ENCODE peak calls at places on chromosomes 3 and 15, in six cellular contexts. One of them, this sample, is unnamed.

GRCh38 chr3:29071077-29071634 is 209.7 kb upstream of the RBMS3 start:
- DNase-seq in ascending aorta: no peak
- DNase-seq in tibial artery: no peak
- DNase-seq in GM06990: no peak
- DNase-seq in gastrocnemius medialis: no peak
- DNase-seq in choroid plexus epithelial cell: no peak
- DNase-seq in this sample: no peak

GRCh38 chr3:144187531-144188230 is 216.1 kb downstream of the DIPK2A start:
- DNase-seq in ascending aorta: no peak
- DNase-seq in GM06990: no peak
- DNase-seq in choroid plexus epithelial cell: peak
- DNase-seq in gastrocnemius medialis: no peak
- DNase-seq in tibial artery: no peak
- DNase-seq in this sample: no peak

GRCh38 chr3:9301091-9301490 is 51.6 kb upstream of the SRGAP3 start:
- DNase-seq in ascending aorta: no peak
- DNase-seq in gastrocnemius medialis: no peak
- DNase-seq in GM06990: no peak
- DNase-seq in choroid plexus epithelial cell: no peak
- DNase-seq in tibial artery: no peak
- DNase-seq in this sample: no peak

GRCh38 chr15:25859838-25860645 is 3.1 kb downstream of the ATP10A start:
- DNase-seq in ascending aorta: peak
- DNase-seq in choroid plexus epithelial cell: no peak
- DNase-seq in GM06990: no peak
- DNase-seq in gastrocnemius medialis: no peak
- DNase-seq in tibial artery: peak
- DNase-seq in this sample: no peak

GRCh38 chr15:63255485-63255990 is 21.9 kb upstream of the APH1B start:
- DNase-seq in choroid plexus epithelial cell: no peak
- DNase-seq in ascending aorta: no peak
- DNase-seq in gastrocnemius medialis: no peak
- DNase-seq in GM06990: no peak
- DNase-seq in tibial artery: no peak
- DNase-seq in this sample: no peak

GRCh38 chr15:48954538-48954937 is 9.2 kb downstream of the SHC4 start:
- DNase-seq in GM06990: no peak
- DNase-seq in choroid plexus epithelial cell: peak
- DNase-seq in ascending aorta: peak
- DNase-seq in gastrocnemius medialis: no peak
- DNase-seq in tibial artery: no peak
- DNase-seq in this sample: no peak

GRCh38 chr3:188947401-188947982 is 224.3 kb upstream of the TPRG1 start:
- DNase-seq in GM06990: no peak
- DNase-seq in choroid plexus epithelial cell: peak
- DNase-seq in ascending aorta: peak
- DNase-seq in tibial artery: peak
- DNase-seq in gastrocnemius medialis: peak
- DNase-seq in this sample: peak

GRCh38 chr3:99867594-99868437 is 50.2 kb downstream of the CMSS1 start:
- DNase-seq in GM06990: no peak
- DNase-seq in tibial artery: no peak
- DNase-seq in ascending aorta: no peak
- DNase-seq in gastrocnemius medialis: no peak
- DNase-seq in choroid plexus epithelial cell: peak
- DNase-seq in this sample: no peak

GRCh38 chr3:175620532-175620931 is 761.4 kb downstream of the NAALADL2 start:
- DNase-seq in GM06990: no peak
- DNase-seq in ascending aorta: no peak
- DNase-seq in choroid plexus epithelial cell: no peak
- DNase-seq in tibial artery: no peak
- DNase-seq in gastrocnemius medialis: no peak
- DNase-seq in this sample: no peak

GRCh38 chr3:62718515-62719320 is 156.5 kb downstream of the CADPS start:
- DNase-seq in gastrocnemius medialis: no peak
- DNase-seq in ascending aorta: no peak
- DNase-seq in GM06990: no peak
- DNase-seq in tibial artery: no peak
- DNase-seq in choroid plexus epithelial cell: no peak
- DNase-seq in this sample: no peak

GRCh38 chr3:108345492-108346205 is 49.3 kb downstream of the HHLA2 start:
- DNase-seq in ascending aorta: no peak
- DNase-seq in GM06990: no peak
- DNase-seq in choroid plexus epithelial cell: peak
- DNase-seq in tibial artery: no peak
- DNase-seq in gastrocnemius medialis: no peak
- DNase-seq in this sample: no peak

GRCh38 chr15:38758001-38758400 is 193.4 kb upstream of the RASGRP1 start:
- DNase-seq in choroid plexus epithelial cell: peak
- DNase-seq in tibial artery: no peak
- DNase-seq in GM06990: no peak
- DNase-seq in gastrocnemius medialis: no peak
- DNase-seq in ascending aorta: no peak
- DNase-seq in this sample: no peak

GRCh38 chr3:181694805-181695660 is 16.7 kb upstream of the SOX2 start:
- DNase-seq in gastrocnemius medialis: peak
- DNase-seq in GM06990: no peak
- DNase-seq in ascending aorta: peak
- DNase-seq in tibial artery: peak
- DNase-seq in choroid plexus epithelial cell: no peak
- DNase-seq in this sample: peak

GRCh38 chr3:168267179-168267578 is 171.5 kb upstream of the GOLIM4 start:
- DNase-seq in tibial artery: no peak
- DNase-seq in GM06990: no peak
- DNase-seq in ascending aorta: no peak
- DNase-seq in gastrocnemius medialis: no peak
- DNase-seq in choroid plexus epithelial cell: no peak
- DNase-seq in this sample: no peak

GRCh38 chr3:165206454-165207266 is 10.5 kb upstream of the SLITRK3 start:
- DNase-seq in GM06990: peak
- DNase-seq in choroid plexus epithelial cell: peak
- DNase-seq in tibial artery: peak
- DNase-seq in ascending aorta: peak
- DNase-seq in gastrocnemius medialis: peak
- DNase-seq in this sample: peak

GRCh38 chr3:115341208-115341607 is 194.1 kb upstream of the ZBTB20 start:
- DNase-seq in ascending aorta: no peak
- DNase-seq in tibial artery: no peak
- DNase-seq in choroid plexus epithelial cell: peak
- DNase-seq in GM06990: no peak
- DNase-seq in gastrocnemius medialis: no peak
- DNase-seq in this sample: no peak

GRCh38 chr15:23069496-23070166 is 30.3 kb upstream of the TUBGCP5 start:
- DNase-seq in choroid plexus epithelial cell: no peak
- DNase-seq in gastrocnemius medialis: no peak
- DNase-seq in tibial artery: no peak
- DNase-seq in ascending aorta: no peak
- DNase-seq in GM06990: no peak
- DNase-seq in this sample: no peak

GRCh38 chr3:32919920-32920319 is 31.5 kb upstream of the CCR4 start:
- DNase-seq in tibial artery: no peak
- DNase-seq in choroid plexus epithelial cell: no peak
- DNase-seq in gastrocnemius medialis: no peak
- DNase-seq in ascending aorta: no peak
- DNase-seq in GM06990: no peak
- DNase-seq in this sample: no peak

GRCh38 chr3:74691946-74692345 is 77.5 kb upstream of the CNTN3 start:
- DNase-seq in choroid plexus epithelial cell: no peak
- DNase-seq in gastrocnemius medialis: no peak
- DNase-seq in GM06990: no peak
- DNase-seq in tibial artery: no peak
- DNase-seq in ascending aorta: no peak
- DNase-seq in this sample: no peak

GRCh38 chr3:191774485-191774884 is 313.5 kb downstream of the PYDC2 start:
- DNase-seq in tibial artery: no peak
- DNase-seq in GM06990: no peak
- DNase-seq in ascending aorta: no peak
- DNase-seq in gastrocnemius medialis: no peak
- DNase-seq in choroid plexus epithelial cell: peak
- DNase-seq in this sample: no peak

GRCh38 chr3:14818804-14819500 is at the start of gene FGD5:
- DNase-seq in choroid plexus epithelial cell: no peak
- DNase-seq in ascending aorta: no peak
- DNase-seq in GM06990: no peak
- DNase-seq in tibial artery: no peak
- DNase-seq in gastrocnemius medialis: no peak
- DNase-seq in this sample: no peak

GRCh38 chr15:69478259-69478687 is 25.7 kb downstream of the RPLP1 start:
- DNase-seq in tibial artery: no peak
- DNase-seq in gastrocnemius medialis: no peak
- DNase-seq in ascending aorta: peak
- DNase-seq in GM06990: no peak
- DNase-seq in choroid plexus epithelial cell: peak
- DNase-seq in this sample: peak

GRCh38 chr3:157110761-157111238 is 49.1 kb downstream of the CCNL1 start:
- DNase-seq in tibial artery: no peak
- DNase-seq in GM06990: no peak
- DNase-seq in ascending aorta: no peak
- DNase-seq in choroid plexus epithelial cell: no peak
- DNase-seq in gastrocnemius medialis: no peak
- DNase-seq in this sample: no peak

GRCh38 chr3:146838221-146838620 is 233.1 kb upstream of the PLSCR5 start:
- DNase-seq in gastrocnemius medialis: no peak
- DNase-seq in tibial artery: no peak
- DNase-seq in choroid plexus epithelial cell: no peak
- DNase-seq in ascending aorta: no peak
- DNase-seq in GM06990: no peak
- DNase-seq in this sample: no peak

GRCh38 chr3:71245971-71246860 is 337.3 kb downstream of the FOXP1 start:
- DNase-seq in tibial artery: no peak
- DNase-seq in ascending aorta: peak
- DNase-seq in gastrocnemius medialis: no peak
- DNase-seq in GM06990: no peak
- DNase-seq in choroid plexus epithelial cell: no peak
- DNase-seq in this sample: no peak

GRCh38 chr3:54654776-54655175 is 273.1 kb downstream of the LRTM1 start:
- DNase-seq in ascending aorta: no peak
- DNase-seq in tibial artery: no peak
- DNase-seq in gastrocnemius medialis: no peak
- DNase-seq in GM06990: no peak
- DNase-seq in choroid plexus epithelial cell: no peak
- DNase-seq in this sample: no peak

GRCh38 chr3:2856062-2856792 is 253.9 kb downstream of the IL5RA start:
- DNase-seq in gastrocnemius medialis: no peak
- DNase-seq in GM06990: no peak
- DNase-seq in choroid plexus epithelial cell: no peak
- DNase-seq in tibial artery: no peak
- DNase-seq in ascending aorta: no peak
- DNase-seq in this sample: no peak

GRCh38 chr3:30680789-30681188 is 74.4 kb downstream of the TGFBR2 start:
- DNase-seq in tibial artery: no peak
- DNase-seq in GM06990: no peak
- DNase-seq in choroid plexus epithelial cell: peak
- DNase-seq in gastrocnemius medialis: no peak
- DNase-seq in ascending aorta: no peak
- DNase-seq in this sample: peak

GRCh38 chr3:112817271-112817670 is 29.4 kb downstream of the CD200R1L start:
- DNase-seq in choroid plexus epithelial cell: peak
- DNase-seq in ascending aorta: no peak
- DNase-seq in tibial artery: no peak
- DNase-seq in gastrocnemius medialis: no peak
- DNase-seq in GM06990: no peak
- DNase-seq in this sample: no peak

GRCh38 chr15:67253103-67253502 is 1.4 kb downstream of the AAGAB start:
- DNase-seq in choroid plexus epithelial cell: no peak
- DNase-seq in ascending aorta: no peak
- DNase-seq in GM06990: no peak
- DNase-seq in tibial artery: no peak
- DNase-seq in gastrocnemius medialis: no peak
- DNase-seq in this sample: no peak

GRCh38 chr15:67251318-67251717 is 3.1 kb downstream of the AAGAB start:
- DNase-seq in ascending aorta: no peak
- DNase-seq in tibial artery: no peak
- DNase-seq in choroid plexus epithelial cell: peak
- DNase-seq in GM06990: no peak
- DNase-seq in gastrocnemius medialis: no peak
- DNase-seq in this sample: no peak

GRCh38 chr15:67253517-67254237 is 784 bp downstream of the AAGAB start:
- DNase-seq in GM06990: no peak
- DNase-seq in choroid plexus epithelial cell: peak
- DNase-seq in tibial artery: no peak
- DNase-seq in gastrocnemius medialis: no peak
- DNase-seq in ascending aorta: no peak
- DNase-seq in this sample: no peak

GRCh38 chr15:67256051-67256450 is 1.5 kb downstream of the IQCH start:
- DNase-seq in ascending aorta: no peak
- DNase-seq in gastrocnemius medialis: no peak
- DNase-seq in choroid plexus epithelial cell: no peak
- DNase-seq in tibial artery: no peak
- DNase-seq in GM06990: no peak
- DNase-seq in this sample: no peak

GRCh38 chr15:67254238-67255175 is at the start of the genes AAGAB and IQCH:
- DNase-seq in ascending aorta: peak
- DNase-seq in gastrocnemius medialis: peak
- DNase-seq in GM06990: peak
- DNase-seq in tibial artery: peak
- DNase-seq in choroid plexus epithelial cell: peak
- DNase-seq in this sample: peak
- TF ChIP-seq CTCF in ascending aorta: no peak
- TF ChIP-seq CTCF in gastrocnemius medialis: no peak
- TF ChIP-seq CTCF in GM06990: no peak
- TF ChIP-seq CTCF in tibial artery: no peak
- TF ChIP-seq CTCF in choroid plexus epithelial cell: no peak
- TF ChIP-seq CTCF in this sample: no peak

DNA sequence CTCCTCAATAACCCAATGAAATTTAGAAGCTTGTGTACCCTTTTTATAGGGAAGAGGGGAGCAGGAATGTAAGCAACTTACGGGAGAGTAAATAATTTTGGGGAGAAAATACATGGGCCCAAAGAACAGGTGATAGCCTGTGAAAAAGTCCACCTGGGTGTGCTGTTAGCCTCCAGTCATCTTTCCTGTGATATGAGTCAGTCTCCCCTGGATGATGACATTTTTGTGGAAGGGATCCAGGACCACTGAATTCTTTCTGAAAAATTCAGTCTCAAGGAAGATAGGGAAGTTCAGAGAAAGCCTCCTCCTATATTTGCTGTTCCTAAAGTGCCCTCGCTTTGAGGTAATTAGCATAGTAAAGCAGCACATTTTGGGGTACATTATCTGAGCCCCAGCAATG is 149.8 kb downstream of the SQOR start:
- DNase-seq in GM06990: no peak
- DNase-seq in gastrocnemius medialis: no peak
- DNase-seq in choroid plexus epithelial cell: no peak
- DNase-seq in ascending aorta: no peak
- DNase-seq in tibial artery: no peak
- DNase-seq in this sample: no peak
- TF ChIP-seq CTCF in GM06990: no peak
- TF ChIP-seq CTCF in gastrocnemius medialis: no peak
- TF ChIP-seq CTCF in choroid plexus epithelial cell: no peak
- TF ChIP-seq CTCF in ascending aorta: no peak
- TF ChIP-seq CTCF in tibial artery: no peak
- TF ChIP-seq CTCF in this sample: no peak

GRCh38 chr3:38707730-38708129 is 58.2 kb upstream of the SCN5A start:
- DNase-seq in GM06990: no peak
- DNase-seq in gastrocnemius medialis: no peak
- DNase-seq in tibial artery: no peak
- DNase-seq in ascending aorta: no peak
- DNase-seq in choroid plexus epithelial cell: peak
- DNase-seq in this sample: no peak
- TF ChIP-seq CTCF in GM06990: peak
- TF ChIP-seq CTCF in gastrocnemius medialis: no peak
- TF ChIP-seq CTCF in tibial artery: no peak
- TF ChIP-seq CTCF in ascending aorta: no peak
- TF ChIP-seq CTCF in choroid plexus epithelial cell: peak
- TF ChIP-seq CTCF in this sample: peak

GRCh38 chr3:153295906-153296305 is 133.9 kb downstream of the RAP2B start:
- DNase-seq in choroid plexus epithelial cell: peak
- DNase-seq in tibial artery: no peak
- DNase-seq in ascending aorta: no peak
- DNase-seq in GM06990: no peak
- DNase-seq in gastrocnemius medialis: no peak
- DNase-seq in this sample: no peak
- TF ChIP-seq CTCF in choroid plexus epithelial cell: no peak
- TF ChIP-seq CTCF in tibial artery: no peak
- TF ChIP-seq CTCF in ascending aorta: no peak
- TF ChIP-seq CTCF in GM06990: no peak
- TF ChIP-seq CTCF in gastrocnemius medialis: no peak
- TF ChIP-seq CTCF in this sample: no peak

This sample was measured in left ventricle myocardium inferior.